ENCODE peak calls at places on chromosomes 4 and X, in eight cellular contexts. G, U, S, Z, A, X, J and O are unnamed samples. For H3K27me3, the result is how much of the 10 kb centered on the place peaks cover.

GRCh38 chr4:2827071-2827873 is 16.4 kb upstream of the ADD1 start:
- DNase-seq in G (no peak), U (no peak), S (no peak), Z (no peak), A (no peak), X (peak), J (no peak), O (no peak)

GRCh38 chr4:82621212-82621611 is 59.4 kb upstream of the TMEM150C start:
- DNase-seq in G (no peak), U (no peak), S (no peak), Z (no peak), A (no peak), X (no peak), J (no peak), O (no peak)

GRCh38 chr4:17059192-17059634 is 160.8 kb upstream of the LDB2 start:
- DNase-seq in G (no peak), U (no peak), S (no peak), Z (no peak), A (no peak), X (peak), J (no peak), O (no peak)

GRCh38 chr4:109739547-109739946 is 9.7 kb upstream of the PLA2G12A start:
- DNase-seq in G (no peak), U (no peak), S (no peak), Z (no peak), A (no peak), X (no peak), J (no peak), O (no peak)

GRCh38 chr4:120769227-120769626 is 153.3 kb downstream of the PRDM5 start:
- DNase-seq in G (no peak), U (no peak), S (no peak), Z (no peak), A (no peak), X (no peak), J (no peak), O (no peak)

GRCh38 chrX:40171513-40172168 is 73.9 kb upstream of the BCOR start:
- DNase-seq in G (peak), U (no peak), S (no peak), Z (no peak), A (peak), X (no peak), J (no peak), O (no peak)

GRCh38 chr4:173138636-173139035 is 30.0 kb upstream of the GALNT7 start:
- DNase-seq in G (no peak), U (no peak), S (no peak), Z (no peak), A (no peak), X (no peak), J (no peak), O (no peak)

GRCh38 chr4:57492479-57492878 is 382.3 kb upstream of the IGFBP7 start:
- DNase-seq in G (no peak), U (no peak), S (no peak), Z (no peak), A (no peak), X (peak), J (no peak), O (no peak)

GRCh38 chrX:10582215-10582733 is 38.1 kb downstream of the MID1 start:
- DNase-seq in G (peak), U (no peak), S (no peak), Z (no peak), A (no peak), X (no peak), J (no peak), O (no peak)

GRCh38 chr4:85005865-85006377 is 39.4 kb upstream of the WDFY3 start:
- DNase-seq in G (peak), U (no peak), S (no peak), Z (no peak), A (no peak), X (no peak), J (no peak), O (no peak)

GRCh38 chrX:107483976-107484726 is 34.7 kb downstream of the FRMPD3 start:
- DNase-seq in G (no peak), U (no peak), S (no peak), Z (no peak), A (peak), X (no peak), J (no peak), O (no peak)

GRCh38 chr4:73066928-73067327 is 2.6 kb downstream of the COX18 start:
- DNase-seq in G (no peak), U (no peak), S (no peak), Z (peak), A (no peak), X (no peak), J (peak), O (no peak)

GRCh38 chrX:99914676-99915075 is 495.4 kb downstream of the PCDH19 start:
- DNase-seq in G (peak), U (no peak), S (no peak), Z (no peak), A (no peak), X (no peak), J (no peak), O (no peak)

GRCh38 chr4:123284166-123284565 is 112.4 kb upstream of the SPRY1 start:
- DNase-seq in G (no peak), U (no peak), S (no peak), Z (no peak), A (no peak), X (no peak), J (no peak), O (no peak)

GRCh38 chr4:41865306-41865980 is 69.8 kb upstream of the TMEM33 start:
- DNase-seq in G (no peak), U (no peak), S (no peak), Z (no peak), A (peak), X (no peak), J (no peak), O (no peak)

GRCh38 chr4:24507439-24507838 is 76.9 kb downstream of the DHX15 start:
- DNase-seq in G (no peak), U (no peak), S (no peak), Z (no peak), A (no peak), X (no peak), J (no peak), O (no peak)

GRCh38 chrX:107673933-107674479 is 45.7 kb downstream of the PRPS1 start:
- DNase-seq in G (no peak), U (peak), S (peak), Z (peak), A (peak), X (peak), J (peak), O (peak)

GRCh38 chr4:151694819-151695730 is 65.7 kb downstream of the GATB start:
- DNase-seq in G (no peak), U (no peak), S (no peak), Z (no peak), A (no peak), X (no peak), J (no peak), O (no peak)

GRCh38 chr4:33924239-33924638 is 2320.1 kb downstream of the ARAP2 start:
- DNase-seq in G (peak), U (no peak), S (no peak), Z (no peak), A (peak), X (no peak), J (no peak), O (no peak)

GRCh38 chrX:12372111-12372510 is 233.8 kb downstream of the FRMPD4 start:
- DNase-seq in G (peak), U (no peak), S (no peak), Z (no peak), A (no peak), X (no peak), J (no peak), O (no peak)

GRCh38 chr4:38109896-38110295 is 149.7 kb downstream of the PTTG2 start:
- DNase-seq in G (no peak), U (no peak), S (no peak), Z (no peak), A (no peak), X (no peak), J (no peak), O (no peak)

DNA sequence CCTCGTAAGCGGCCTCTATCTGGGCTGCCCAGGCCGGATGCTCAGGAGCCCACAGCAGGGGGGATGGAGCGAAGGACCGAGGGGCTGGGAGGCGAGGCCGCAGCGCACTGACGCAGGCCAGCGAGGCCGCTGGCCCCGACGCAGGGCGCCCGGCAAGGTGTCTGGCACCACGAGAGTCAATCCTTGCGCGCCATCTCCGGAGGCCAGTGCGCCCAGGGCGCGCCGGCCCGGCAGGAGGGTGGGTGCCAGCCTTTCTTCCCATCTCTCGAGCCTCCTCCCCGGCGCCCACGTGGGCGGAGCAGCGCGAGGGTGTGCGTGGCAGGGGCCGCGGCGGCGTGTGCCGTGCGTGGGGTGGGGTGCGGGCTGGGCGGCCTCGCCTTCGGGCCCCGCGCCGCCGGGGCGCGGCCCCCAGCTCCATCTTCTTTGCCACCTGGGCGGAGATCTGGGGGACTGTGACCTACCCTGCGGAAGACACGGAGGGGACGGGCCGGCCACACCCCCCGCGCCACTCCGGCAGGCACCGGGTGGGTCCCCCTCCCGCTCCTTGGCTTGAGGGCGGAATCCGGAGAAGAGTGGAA is 916 bp downstream of the JAKMIP1 start:
- DNase-seq in G (no peak), U (no peak), S (no peak), Z (no peak), A (no peak), X (no peak), J (peak), O (no peak)
- H3K27me3 ChIP-seq in G (under half), U (under half), S (under half), Z (under half), A (under half), X (under half), J (under half), O (half or more)

GRCh38 chrX:88424071-88424470 is 323.0 kb upstream of the CPXCR1 start:
- DNase-seq in G (no peak), U (no peak), S (no peak), Z (no peak), A (no peak), X (no peak), J (no peak), O (no peak)
- H3K27me3 ChIP-seq in G (under half), U (under half), S (under half), Z (under half), A (under half), X (under half), J (under half), O (under half)

DNA sequence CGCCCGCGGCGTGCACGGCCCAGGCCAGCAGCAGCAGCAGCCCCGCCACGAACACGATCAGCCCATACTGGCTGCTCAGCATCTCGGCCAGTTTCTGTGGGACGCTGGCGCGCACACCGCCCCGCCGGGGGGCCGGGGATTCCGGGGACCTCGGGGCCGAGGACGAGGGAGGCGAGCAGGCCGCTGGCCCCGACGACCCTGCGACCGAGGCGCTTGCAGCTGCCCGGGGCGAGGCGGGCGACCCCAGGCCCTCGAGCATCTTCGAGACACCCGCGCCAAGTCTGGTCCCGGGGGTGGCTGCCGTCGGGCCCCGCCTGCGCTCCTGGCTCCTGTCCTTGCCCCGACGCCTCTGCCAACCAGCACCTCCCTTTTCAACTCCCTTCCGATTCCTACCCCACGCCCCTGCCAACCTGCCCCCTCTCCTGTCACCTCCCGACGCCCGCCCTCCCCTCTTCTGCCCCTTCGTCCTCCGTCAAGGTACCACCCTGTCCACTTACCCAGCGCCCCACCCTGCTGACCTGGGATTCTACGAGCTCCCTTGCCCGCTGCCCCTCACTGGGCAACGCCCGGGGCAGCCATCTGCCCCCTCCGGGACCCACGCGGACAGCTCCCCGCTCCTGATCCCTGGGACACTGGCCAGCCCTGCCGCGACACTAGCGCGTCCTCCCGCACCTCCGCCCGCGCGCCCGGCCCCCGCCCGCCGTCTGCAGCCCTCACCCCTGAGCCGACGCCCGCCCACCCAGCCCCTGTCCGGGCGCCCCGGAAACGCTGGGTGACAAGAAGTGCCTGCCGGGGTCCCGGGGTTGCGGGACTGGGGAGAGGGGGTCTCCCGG is at the start of gene OTOP1:
- DNase-seq in G (no peak), U (no peak), S (no peak), Z (no peak), A (no peak), X (no peak), J (no peak), O (no peak)
- H3K27me3 ChIP-seq in G (under half), U (under half), S (under half), Z (under half), A (under half), X (half or more), J (under half), O (half or more)

DNA sequence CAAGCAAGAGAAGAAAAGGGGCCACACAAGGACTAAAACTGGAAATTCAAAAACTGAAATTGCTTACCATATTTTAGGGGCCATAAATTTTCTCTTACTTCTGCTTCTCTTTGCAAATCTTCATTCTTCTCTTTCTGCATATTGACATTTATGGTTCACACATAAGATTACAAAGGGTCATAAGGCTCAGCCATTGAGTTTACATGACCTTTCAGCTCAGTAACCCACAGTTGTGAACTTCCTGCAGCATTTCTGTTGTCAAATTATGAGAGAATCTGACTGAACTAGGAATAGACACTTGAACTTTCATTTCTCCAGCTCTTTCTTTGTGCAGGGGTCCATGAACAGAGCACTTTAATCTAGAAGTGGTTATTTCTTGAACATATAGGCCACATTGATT is 434.8 kb upstream of the CT83 start:
- DNase-seq in G (no peak), U (no peak), S (no peak), Z (no peak), A (no peak), X (no peak), J (no peak), O (no peak)
- H3K27me3 ChIP-seq in G (under half), U (under half), S (under half), Z (under half), A (under half), X (under half), J (under half), O (under half)

GRCh38 chr4:54091637-54092404 is 8.1 kb upstream of the GSX2 start:
- DNase-seq in G (peak), U (peak), S (peak), Z (peak), A (peak), X (peak), J (peak), O (peak)
- H3K27me3 ChIP-seq in G (under half), U (under half), S (under half), Z (under half), A (half or more), X (half or more), J (under half), O (half or more)

GRCh38 chrX:42098897-42099296 is 175.5 kb upstream of the CASK start:
- DNase-seq in G (no peak), U (no peak), S (no peak), Z (no peak), A (peak), X (peak), J (no peak), O (no peak)

GRCh38 chrX:42097491-42097890 is 174.1 kb upstream of the CASK start:
- DNase-seq in G (no peak), U (no peak), S (no peak), Z (no peak), A (no peak), X (no peak), J (no peak), O (no peak)

GRCh38 chrX:42107495-42108139 is 184.3 kb upstream of the CASK start:
- DNase-seq in G (no peak), U (no peak), S (no peak), Z (no peak), A (no peak), X (no peak), J (no peak), O (no peak)

GRCh38 chrX:42106556-42106955 is 183.2 kb upstream of the CASK start:
- DNase-seq in G (no peak), U (no peak), S (no peak), Z (no peak), A (no peak), X (no peak), J (no peak), O (no peak)

GRCh38 chrX:42102586-42103282 is 179.4 kb upstream of the CASK start:
- DNase-seq in G (peak), U (no peak), S (no peak), Z (no peak), A (no peak), X (no peak), J (no peak), O (no peak)
- H3K27me3 ChIP-seq in G (under half), U (under half), S (under half), Z (under half), A (under half), X (under half), J (under half), O (under half)

DNA sequence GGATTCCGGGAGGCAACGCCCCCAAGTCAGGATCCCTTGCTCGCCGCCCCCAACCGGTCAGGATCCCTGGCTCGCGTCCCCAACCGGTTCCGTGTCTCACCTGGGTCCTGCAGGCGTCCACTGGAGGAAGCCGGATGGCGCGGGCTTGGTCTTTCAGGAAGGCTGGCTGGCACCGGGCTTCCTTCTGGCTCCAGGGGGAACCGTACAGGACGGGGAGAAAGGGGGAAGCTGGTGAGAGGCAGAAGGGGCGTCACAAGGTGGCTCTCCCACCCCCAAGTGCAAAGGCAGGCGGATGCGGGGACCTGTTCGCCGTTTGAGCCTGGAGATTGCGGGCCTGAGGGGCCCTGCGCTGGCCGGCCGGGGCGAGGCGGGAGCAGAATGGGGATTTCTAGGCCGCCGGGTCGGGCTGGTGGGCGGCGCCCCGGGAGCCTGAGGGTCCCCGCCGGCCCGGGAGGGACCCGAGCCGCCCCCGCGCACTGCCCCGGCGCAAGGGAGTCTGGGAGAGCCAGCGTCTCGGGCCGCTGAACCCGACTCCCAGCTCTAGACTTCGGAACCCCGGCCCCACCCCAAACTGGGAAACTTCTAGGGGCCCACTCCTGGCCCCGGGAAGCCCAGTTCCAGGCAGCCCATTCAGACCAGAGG is 84.8 kb downstream of the HPRT1 start:
- DNase-seq in G (no peak), U (peak), S (no peak), Z (no peak), A (peak), X (peak), J (no peak), O (peak)
- H3K27me3 ChIP-seq in G (under half), U (under half), S (under half), Z (under half), A (under half), X (under half), J (under half), O (half or more)

GRCh38 chr4:6416518-6417286 is 55.7 kb downstream of the PPP2R2C start:
- DNase-seq in G (no peak), U (no peak), S (no peak), Z (no peak), A (no peak), X (no peak), J (no peak), O (no peak)
- H3K27me3 ChIP-seq in G (under half), U (under half), S (under half), Z (half or more), A (under half), X (under half), J (under half), O (under half)